ENCODE peak calls at places on chromosome 21, in seven cellular contexts. S is cardiac muscle cell, Q is PC-3, N is H9, V is colonic mucosa, M is lower lobe of right lung, I is thoracic aorta. L is an unnamed sample. For H3K9me3, the result is how much of the 10 kb centered on the place peaks cover.

GRCh38 chr21:32800056-32800455 is 28.5 kb upstream of the PAXBP1 start:
- DNase-seq in Q (no peak), V (no peak), S (no peak), I (no peak), N (no peak), M (no peak), L (no peak)

GRCh38 chr21:15415541-15416261 is 314.1 kb upstream of the USP25 start:
- DNase-seq in Q (no peak), S (peak), I (no peak), N (no peak), V (no peak), M (no peak), L (no peak)

GRCh38 chr21:16424331-16424749 is 694.6 kb downstream of the USP25 start:
- DNase-seq in M (no peak), N (no peak), I (no peak), V (no peak), S (peak), Q (no peak), L (no peak)

GRCh38 chr21:28554660-28555475 is 437.8 kb downstream of the LTN1 start:
- DNase-seq in I (no peak), N (peak), S (peak), V (no peak), M (no peak), Q (no peak), L (no peak)

GRCh38 chr21:25215698-25216384 is 391.4 kb downstream of the MRPL39 start:
- DNase-seq in N (no peak), S (no peak), I (no peak), M (no peak), Q (no peak), V (no peak), L (no peak)

GRCh38 chr21:16742116-16742515 is 770.7 kb upstream of the CXADR start:
- DNase-seq in M (no peak), S (peak), N (no peak), V (peak), I (no peak), Q (no peak), L (no peak)

GRCh38 chr21:26844258-26845065 is 747 bp downstream of the ADAMTS1 start:
- DNase-seq in Q (peak), N (peak), I (no peak), M (peak), S (peak), V (peak), L (no peak)

GRCh38 chr21:43942201-43942600 is 69.9 kb upstream of the TRAPPC10 start:
- DNase-seq in Q (no peak), I (no peak), S (no peak), N (no peak), V (no peak), M (no peak), L (no peak)

GRCh38 chr21:34274001-34274400 is 89.8 kb upstream of the KCNE2 start:
- DNase-seq in S (peak), Q (no peak), I (no peak), M (no peak), V (no peak), N (no peak), L (no peak)

GRCh38 chr21:37568415-37568814 is 201.8 kb downstream of the DYRK1A start:
- DNase-seq in Q (no peak), M (no peak), N (no peak), V (no peak), I (no peak), S (no peak), L (no peak)
- H3K9me3 ChIP-seq in Q (under half), M (under half), N (under half), V (under half), I (under half), S (under half), L (under half)

GRCh38 chr21:9759972-9760371 is 761.4 kb upstream of the TPTE start:
- DNase-seq in M (no peak), V (no peak), I (no peak), S (no peak), Q (no peak), N (no peak), L (no peak)
- H3K9me3 ChIP-seq in M (under half), V (under half), I (under half), S (under half), Q (half or more), N (half or more), L (under half)

DNA sequence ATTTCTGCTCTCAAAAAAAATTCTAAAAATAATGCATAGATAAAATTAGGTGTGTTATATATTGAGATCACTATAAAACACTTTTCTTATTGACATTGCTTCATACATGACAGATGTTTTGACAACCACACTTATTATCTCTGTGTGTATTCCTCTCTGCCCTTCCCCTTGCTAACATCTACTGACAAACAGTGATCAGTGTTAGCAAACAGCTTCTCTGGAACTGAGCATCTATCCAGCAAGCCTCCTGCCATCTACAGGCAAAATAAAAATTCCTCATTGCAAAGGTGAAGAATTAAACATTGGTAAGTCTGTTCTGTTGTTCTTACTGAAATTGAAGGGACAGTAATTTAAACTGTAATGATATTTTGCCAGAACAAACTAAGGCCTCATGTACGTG is 2153.9 kb downstream of the NCAM2 start:
- DNase-seq in M (no peak), N (no peak), I (no peak), S (no peak), V (no peak), Q (no peak), L (no peak)
- H3K9me3 ChIP-seq in M (under half), N (under half), I (under half), S (under half), V (under half), Q (under half), L (under half)

GRCh38 chr21:8988696-8989095 is 1532.7 kb upstream of the TPTE start:
- DNase-seq in Q (no peak), V (no peak), M (no peak), S (no peak), N (no peak), I (no peak), L (no peak)
- H3K9me3 ChIP-seq in Q (under half), V (under half), M (under half), S (under half), N (half or more), I (under half), L (under half)